ENCODE peak calls at places on chromosomes 3 and 15, in eight cellular contexts. One of them, this sample, is unnamed. For H3K27me3, the result is how much of the 10 kb centered on the place peaks cover.

GRCh38 chr3:177335728-177336127 is 138.4 kb upstream of the TBL1XR1 start:
- DNase-seq in spleen: no peak
- DNase-seq in body of pancreas: no peak
- DNase-seq in IMR-90: peak
- DNase-seq in hepatocyte: no peak
- DNase-seq in WERI-Rb-1: no peak
- DNase-seq in astrocyte: peak
- DNase-seq in PC-9: peak
- DNase-seq in this sample: no peak

GRCh38 chr3:149609595-149609994 is 48.2 kb downstream of the WWTR1 start:
- DNase-seq in hepatocyte: peak
- DNase-seq in IMR-90: no peak
- DNase-seq in body of pancreas: no peak
- DNase-seq in WERI-Rb-1: no peak
- DNase-seq in spleen: no peak
- DNase-seq in PC-9: no peak
- DNase-seq in astrocyte: no peak
- DNase-seq in this sample: no peak

GRCh38 chr3:106829206-106829605 is 548.0 kb upstream of the CCDC54 start:
- DNase-seq in body of pancreas: no peak
- DNase-seq in IMR-90: peak
- DNase-seq in hepatocyte: no peak
- DNase-seq in spleen: no peak
- DNase-seq in astrocyte: peak
- DNase-seq in WERI-Rb-1: no peak
- DNase-seq in PC-9: no peak
- DNase-seq in this sample: no peak

GRCh38 chr3:35426581-35426980 is 212.7 kb upstream of the ARPP21 start:
- DNase-seq in IMR-90: no peak
- DNase-seq in body of pancreas: no peak
- DNase-seq in spleen: no peak
- DNase-seq in PC-9: no peak
- DNase-seq in hepatocyte: no peak
- DNase-seq in WERI-Rb-1: no peak
- DNase-seq in astrocyte: peak
- DNase-seq in this sample: no peak

GRCh38 chr15:44584162-44584749 is 47.3 kb downstream of the EIF3J start:
- DNase-seq in spleen: peak
- DNase-seq in body of pancreas: peak
- DNase-seq in astrocyte: no peak
- DNase-seq in hepatocyte: peak
- DNase-seq in IMR-90: no peak
- DNase-seq in PC-9: peak
- DNase-seq in WERI-Rb-1: peak
- DNase-seq in this sample: no peak

GRCh38 chr15:33425149-33425548 is 114.4 kb downstream of the RYR3 start:
- DNase-seq in WERI-Rb-1: no peak
- DNase-seq in astrocyte: peak
- DNase-seq in body of pancreas: no peak
- DNase-seq in spleen: no peak
- DNase-seq in IMR-90: peak
- DNase-seq in hepatocyte: peak
- DNase-seq in PC-9: no peak
- DNase-seq in this sample: peak

GRCh38 chr3:188914556-188914955 is 257.2 kb upstream of the TPRG1 start:
- DNase-seq in hepatocyte: no peak
- DNase-seq in spleen: no peak
- DNase-seq in IMR-90: peak
- DNase-seq in PC-9: no peak
- DNase-seq in WERI-Rb-1: no peak
- DNase-seq in astrocyte: peak
- DNase-seq in body of pancreas: no peak
- DNase-seq in this sample: no peak

GRCh38 chr15:68478853-68479252 is 46.9 kb upstream of the ITGA11 start:
- DNase-seq in WERI-Rb-1: no peak
- DNase-seq in hepatocyte: no peak
- DNase-seq in IMR-90: no peak
- DNase-seq in astrocyte: no peak
- DNase-seq in body of pancreas: no peak
- DNase-seq in PC-9: no peak
- DNase-seq in spleen: no peak
- DNase-seq in this sample: no peak

GRCh38 chr3:1830851-1831250 is 267.8 kb upstream of the CNTN4 start:
- DNase-seq in WERI-Rb-1: no peak
- DNase-seq in hepatocyte: no peak
- DNase-seq in PC-9: no peak
- DNase-seq in astrocyte: no peak
- DNase-seq in IMR-90: no peak
- DNase-seq in spleen: no peak
- DNase-seq in body of pancreas: no peak
- DNase-seq in this sample: no peak

GRCh38 chr3:33883538-33884203 is 85.2 kb downstream of the PDCD6IP start:
- DNase-seq in spleen: no peak
- DNase-seq in body of pancreas: no peak
- DNase-seq in WERI-Rb-1: peak
- DNase-seq in astrocyte: no peak
- DNase-seq in IMR-90: peak
- DNase-seq in PC-9: no peak
- DNase-seq in hepatocyte: peak
- DNase-seq in this sample: peak

GRCh38 chr15:59224474-59224873 is 17.8 kb downstream of the LDHAL6B start:
- DNase-seq in spleen: peak
- DNase-seq in astrocyte: no peak
- DNase-seq in body of pancreas: peak
- DNase-seq in IMR-90: no peak
- DNase-seq in PC-9: no peak
- DNase-seq in hepatocyte: peak
- DNase-seq in WERI-Rb-1: no peak
- DNase-seq in this sample: no peak

GRCh38 chr3:16468114-16469098 is 45.1 kb downstream of the RFTN1 start:
- DNase-seq in spleen: no peak
- DNase-seq in WERI-Rb-1: no peak
- DNase-seq in body of pancreas: no peak
- DNase-seq in hepatocyte: no peak
- DNase-seq in PC-9: no peak
- DNase-seq in IMR-90: no peak
- DNase-seq in astrocyte: peak
- DNase-seq in this sample: no peak

GRCh38 chr3:152241142-152242067 is 27.3 kb upstream of the MBNL1 start:
- DNase-seq in body of pancreas: no peak
- DNase-seq in hepatocyte: no peak
- DNase-seq in astrocyte: peak
- DNase-seq in PC-9: peak
- DNase-seq in WERI-Rb-1: no peak
- DNase-seq in spleen: no peak
- DNase-seq in IMR-90: no peak
- DNase-seq in this sample: no peak

GRCh38 chr3:136893848-136894443 is 31.9 kb downstream of the NCK1 start:
- DNase-seq in body of pancreas: no peak
- DNase-seq in astrocyte: peak
- DNase-seq in spleen: no peak
- DNase-seq in PC-9: peak
- DNase-seq in IMR-90: peak
- DNase-seq in hepatocyte: peak
- DNase-seq in WERI-Rb-1: no peak
- DNase-seq in this sample: peak

GRCh38 chr3:72142028-72142427 is 357.1 kb upstream of the PROK2 start:
- DNase-seq in IMR-90: no peak
- DNase-seq in PC-9: no peak
- DNase-seq in hepatocyte: no peak
- DNase-seq in astrocyte: no peak
- DNase-seq in WERI-Rb-1: no peak
- DNase-seq in spleen: no peak
- DNase-seq in body of pancreas: no peak
- DNase-seq in this sample: no peak

GRCh38 chr3:59690886-59691285 is 641.1 kb upstream of the CFAP20DC start:
- DNase-seq in hepatocyte: no peak
- DNase-seq in astrocyte: no peak
- DNase-seq in WERI-Rb-1: no peak
- DNase-seq in body of pancreas: no peak
- DNase-seq in IMR-90: no peak
- DNase-seq in PC-9: no peak
- DNase-seq in spleen: no peak
- DNase-seq in this sample: no peak

GRCh38 chr3:177410734-177411133 is 213.5 kb upstream of the TBL1XR1 start:
- DNase-seq in body of pancreas: peak
- DNase-seq in PC-9: no peak
- DNase-seq in spleen: no peak
- DNase-seq in hepatocyte: no peak
- DNase-seq in IMR-90: no peak
- DNase-seq in WERI-Rb-1: no peak
- DNase-seq in astrocyte: no peak
- DNase-seq in this sample: no peak

DNA sequence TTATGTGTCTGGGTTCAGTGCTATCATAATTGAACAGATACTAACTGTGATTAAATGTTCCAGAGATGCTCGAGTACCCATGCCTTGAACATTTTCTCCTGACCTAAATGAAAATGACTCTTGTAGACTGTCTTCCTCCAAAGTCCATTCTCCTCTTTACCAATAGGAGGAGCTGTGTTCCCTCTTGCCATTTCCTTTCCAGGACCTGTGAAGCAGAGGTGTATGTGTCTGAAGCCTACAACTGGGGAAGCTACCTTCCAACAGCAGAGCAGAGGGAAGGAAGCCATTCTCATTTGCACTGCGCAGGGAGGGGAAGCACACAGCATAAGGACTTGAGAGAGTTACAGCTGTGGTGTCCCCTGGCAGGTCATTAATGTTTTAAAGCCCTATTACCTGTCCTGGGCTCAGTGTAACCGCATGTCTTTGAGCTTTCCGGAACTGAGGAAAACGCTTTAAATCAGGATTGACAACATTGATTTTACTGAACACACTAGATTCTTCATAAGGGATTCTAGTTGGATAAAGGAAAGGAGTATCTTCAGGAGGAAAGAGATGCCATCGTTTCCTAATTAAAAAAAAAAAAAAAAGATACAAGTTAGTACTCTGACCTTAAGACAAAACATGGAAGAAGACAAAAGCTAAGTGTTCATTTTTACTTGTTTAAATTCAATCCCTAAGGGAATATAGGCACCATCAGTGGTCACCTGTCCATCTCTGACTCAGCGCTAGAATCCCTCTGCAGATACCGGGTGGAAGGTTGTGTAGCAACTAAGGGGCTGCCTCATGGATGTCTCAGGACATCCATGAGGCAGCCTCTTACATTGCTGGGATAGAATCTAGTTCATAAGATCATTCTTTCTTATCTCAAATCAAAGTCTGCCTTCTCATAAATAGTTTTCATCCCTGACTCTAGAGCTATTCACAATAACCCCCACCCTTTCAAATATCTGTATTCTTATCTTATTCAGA is 38.5 kb downstream of the HSPBAP1 start:
- DNase-seq in hepatocyte: peak
- DNase-seq in IMR-90: peak
- DNase-seq in astrocyte: no peak
- DNase-seq in body of pancreas: no peak
- DNase-seq in PC-9: peak
- DNase-seq in WERI-Rb-1: peak
- DNase-seq in spleen: no peak
- DNase-seq in this sample: peak
- TF ChIP-seq CTCF in hepatocyte: peak
- TF ChIP-seq CTCF in IMR-90: peak
- TF ChIP-seq CTCF in astrocyte: peak
- TF ChIP-seq CTCF in body of pancreas: peak
- TF ChIP-seq CTCF in PC-9: peak
- TF ChIP-seq CTCF in WERI-Rb-1: peak
- TF ChIP-seq CTCF in spleen: peak
- TF ChIP-seq CTCF in this sample: peak

GRCh38 chr15:77081971-77082370 is 11.1 kb upstream of the TSPAN3 start:
- DNase-seq in hepatocyte: no peak
- DNase-seq in body of pancreas: no peak
- DNase-seq in astrocyte: no peak
- DNase-seq in WERI-Rb-1: no peak
- DNase-seq in IMR-90: peak
- DNase-seq in PC-9: no peak
- DNase-seq in spleen: no peak
- DNase-seq in this sample: no peak

GRCh38 chr15:77087213-77087612 is 16.3 kb upstream of the TSPAN3 start:
- DNase-seq in WERI-Rb-1: no peak
- DNase-seq in IMR-90: no peak
- DNase-seq in spleen: no peak
- DNase-seq in PC-9: no peak
- DNase-seq in body of pancreas: no peak
- DNase-seq in astrocyte: no peak
- DNase-seq in hepatocyte: no peak
- DNase-seq in this sample: no peak

GRCh38 chr15:77083381-77084160 is 12.7 kb upstream of the TSPAN3 start:
- DNase-seq in PC-9: no peak
- DNase-seq in body of pancreas: peak
- DNase-seq in WERI-Rb-1: no peak
- DNase-seq in spleen: peak
- DNase-seq in hepatocyte: peak
- DNase-seq in astrocyte: peak
- DNase-seq in IMR-90: peak
- DNase-seq in this sample: peak
- H3K4me3 ChIP-seq in PC-9: no peak
- H3K4me3 ChIP-seq in body of pancreas: no peak
- H3K4me3 ChIP-seq in WERI-Rb-1: no peak
- H3K4me3 ChIP-seq in spleen: peak
- H3K4me3 ChIP-seq in hepatocyte: no peak
- H3K4me3 ChIP-seq in astrocyte: peak
- H3K4me3 ChIP-seq in IMR-90: no peak
- H3K4me3 ChIP-seq in this sample: peak

DNA sequence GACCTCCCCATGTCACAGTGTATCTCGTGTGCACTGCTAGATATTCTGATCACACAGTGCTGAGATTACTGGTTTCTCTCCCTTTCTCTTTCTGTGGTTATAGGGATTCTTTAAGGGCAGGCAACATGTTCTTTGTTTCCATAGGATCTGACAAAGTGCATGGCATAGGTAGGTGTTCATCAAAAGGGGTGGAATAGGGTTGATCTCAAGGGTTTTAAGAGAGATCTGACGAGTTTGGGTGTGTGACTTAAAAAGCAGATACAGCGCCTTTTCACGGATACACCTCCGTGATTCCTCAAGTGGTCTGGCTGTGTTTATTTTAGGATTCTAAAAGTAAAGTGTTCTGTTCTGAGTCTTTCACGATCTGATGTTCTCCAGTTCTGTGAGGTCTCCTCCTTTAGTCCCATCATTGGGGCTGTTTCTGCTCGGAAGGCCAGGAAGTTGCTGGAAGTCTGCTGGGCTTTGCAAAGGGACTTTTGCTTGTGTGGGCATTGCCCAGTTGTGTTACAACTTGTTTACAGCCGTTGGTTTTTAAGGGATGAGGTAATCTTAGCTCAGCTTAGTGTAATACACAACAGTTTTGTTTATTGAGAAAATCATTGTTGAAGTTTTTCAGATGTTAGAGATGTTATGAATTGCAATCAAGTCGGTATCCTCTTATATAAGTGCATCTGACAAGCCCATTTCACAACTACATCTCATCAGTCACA is 34.8 kb downstream of the IGF1R start:
- DNase-seq in WERI-Rb-1: no peak
- DNase-seq in hepatocyte: no peak
- DNase-seq in astrocyte: no peak
- DNase-seq in PC-9: no peak
- DNase-seq in spleen: no peak
- DNase-seq in body of pancreas: no peak
- DNase-seq in IMR-90: peak
- DNase-seq in this sample: no peak
- H3K27me3 ChIP-seq in WERI-Rb-1: under half
- H3K27me3 ChIP-seq in hepatocyte: under half
- H3K27me3 ChIP-seq in astrocyte: under half
- H3K27me3 ChIP-seq in PC-9: under half
- H3K27me3 ChIP-seq in spleen: under half
- H3K27me3 ChIP-seq in body of pancreas: under half
- H3K27me3 ChIP-seq in IMR-90: under half
- H3K27me3 ChIP-seq in this sample: under half

GRCh38 chr3:66149269-66149668 is 71.5 kb upstream of the SLC25A26 start:
- DNase-seq in PC-9: no peak
- DNase-seq in WERI-Rb-1: no peak
- DNase-seq in body of pancreas: no peak
- DNase-seq in spleen: no peak
- DNase-seq in hepatocyte: no peak
- DNase-seq in astrocyte: peak
- DNase-seq in IMR-90: no peak
- DNase-seq in this sample: no peak
- TF ChIP-seq CTCF in PC-9: no peak
- TF ChIP-seq CTCF in WERI-Rb-1: no peak
- TF ChIP-seq CTCF in body of pancreas: no peak
- TF ChIP-seq CTCF in spleen: no peak
- TF ChIP-seq CTCF in hepatocyte: no peak
- TF ChIP-seq CTCF in astrocyte: no peak
- TF ChIP-seq CTCF in IMR-90: no peak
- TF ChIP-seq CTCF in this sample: no peak

This sample was measured in kidney epithelial cell.